ENCODE peak calls at places on chromosome 22, in nine cellular contexts. F, I, W, Z, S, C, G, V and P are unnamed samples.
A peak's percentile ranks its signal among the peaks of the same experiment; 100 is the strongest.

GRCh38 chr22:41989246-41989645 is 9.3 kb upstream of the WBP2NL start:
- DNase-seq in F (no peak), C (peak; percentile 25), S (no peak), G (no peak), V (no peak), Z (no peak), W (no peak), I (no peak), P (no peak)

GRCh38 chr22:43881091-43882061 is 10.4 kb downstream of the PNPLA5 start:
- DNase-seq in C (peak; percentile 66), I (no peak), V (peak; percentile 30), G (no peak), Z (no peak), W (no peak), F (no peak), S (no peak), P (no peak)

GRCh38 chr22:19779011-19779421 is 18.4 kb downstream of the TBX1 start:
- DNase-seq in C (peak; percentile 32), I (no peak), F (no peak), Z (no peak), W (no peak), V (no peak), S (no peak), G (no peak), P (no peak)

GRCh38 chr22:50136431-50137047 is 34.0 kb upstream of the PANX2 start:
- DNase-seq in Z (peak; percentile 63), V (no peak), W (no peak), C (no peak), F (no peak), S (no peak), G (no peak), I (no peak), P (no peak)

GRCh38 chr22:25437414-25438160 is 126.9 kb upstream of the GRK3 start:
- DNase-seq in V (no peak), F (no peak), Z (no peak), S (no peak), W (peak; percentile 72), I (no peak), C (no peak), G (no peak), P (no peak)

GRCh38 chr22:50114221-50114981 is 24.6 kb downstream of the MOV10L1 start:
- DNase-seq in I (no peak), W (peak; percentile 21), V (no peak), Z (peak; percentile 89), S (peak; percentile 42), F (no peak), C (no peak), G (no peak), P (no peak)

GRCh38 chr22:23675502-23676415 is 15.1 kb upstream of the RGL4 start:
- DNase-seq in W (no peak), I (no peak), S (peak; percentile 3), G (no peak), C (peak; percentile 89), V (peak; percentile 68), F (no peak), Z (no peak), P (peak; percentile 45)

GRCh38 chr22:20803696-20804324 is 29.9 kb downstream of the SERPIND1 start:
- DNase-seq in W (peak; percentile 67), V (peak; percentile 48), F (peak; percentile 33), I (peak; percentile 36), S (peak; percentile 35), G (peak; percentile 32), Z (peak; percentile 52), C (peak; percentile 76), P (no peak)

GRCh38 chr22:50544746-50545253 is 899 bp upstream of the KLHDC7B start:
- DNase-seq in V (no peak), F (no peak), S (no peak), G (no peak), W (no peak), C (peak; percentile 82), Z (no peak), I (no peak), P (no peak)

GRCh38 chr22:43390166-43390565 is 21.6 kb upstream of the MPPED1 start:
- DNase-seq in S (no peak), F (no peak), V (no peak), G (no peak), W (no peak), Z (no peak), I (no peak), C (no peak), P (no peak)

GRCh38 chr22:25232301-25232700 is 12.9 kb downstream of the CRYBB2 start:
- DNase-seq in F (no peak), V (no peak), S (no peak), W (no peak), G (no peak), I (no peak), Z (peak; percentile 21), C (no peak), P (no peak)

GRCh38 chr22:23509571-23510302 is 70.4 kb downstream of the IGLL1 start:
- DNase-seq in G (no peak), F (no peak), C (peak; percentile 25), Z (peak; percentile 87), S (no peak), V (no peak), I (no peak), W (no peak), P (no peak)

GRCh38 chr22:44441401-44442185 is 56.4 kb downstream of the RTL6 start:
- DNase-seq in W (no peak), V (no peak), Z (no peak), C (peak; percentile 63), S (no peak), G (no peak), F (no peak), I (no peak), P (no peak)

GRCh38 chr22:34946339-34946985 is 119.5 kb upstream of the ISX start:
- DNase-seq in W (no peak), S (no peak), Z (no peak), C (no peak), I (no peak), F (no peak), G (no peak), V (no peak), P (no peak)

GRCh38 chr22:42648368-42649260 is 578 bp downstream of the CYB5R3 start:
- DNase-seq in F (peak; percentile 78), C (peak; percentile 84), S (peak; percentile 37), V (peak; percentile 93), Z (peak; percentile 49), I (no peak), G (peak; percentile 23), W (no peak), P (peak; percentile 73)

GRCh38 chr22:33923660-33924246 is 3.5 kb upstream of the LARGE1 start:
- DNase-seq in C (no peak), S (peak; percentile 56), V (peak; percentile 79), W (peak; percentile 94), G (peak; percentile 65), Z (peak; percentile 86), F (peak; percentile 45), I (no peak), P (no peak)

GRCh38 chr22:33922268-33922667 is 2.0 kb upstream of the LARGE1 start:
- DNase-seq in G (peak; percentile 30), I (peak; percentile 6), V (peak; percentile 42), S (no peak), Z (peak; percentile 39), W (peak; percentile 90), F (no peak), C (peak; percentile 78), P (peak; percentile 15)

GRCh38 chr22:33921576-33922181 is 1.4 kb upstream of the LARGE1 start:
- DNase-seq in F (peak; percentile 71), S (no peak), Z (peak; percentile 67), V (peak; percentile 58), G (peak; percentile 64), W (peak; percentile 94), I (peak; percentile 10), C (peak; percentile 83), P (peak; percentile 59)

GRCh38 chr22:33920927-33921575 is 775 bp upstream of the LARGE1 start:
- DNase-seq in C (peak; percentile 97), V (peak; percentile 97), Z (peak; percentile 98), W (peak; percentile 99), S (peak; percentile 77), I (peak; percentile 76), G (peak; percentile 99), F (peak; percentile 99), P (peak; percentile 99)

DNA sequence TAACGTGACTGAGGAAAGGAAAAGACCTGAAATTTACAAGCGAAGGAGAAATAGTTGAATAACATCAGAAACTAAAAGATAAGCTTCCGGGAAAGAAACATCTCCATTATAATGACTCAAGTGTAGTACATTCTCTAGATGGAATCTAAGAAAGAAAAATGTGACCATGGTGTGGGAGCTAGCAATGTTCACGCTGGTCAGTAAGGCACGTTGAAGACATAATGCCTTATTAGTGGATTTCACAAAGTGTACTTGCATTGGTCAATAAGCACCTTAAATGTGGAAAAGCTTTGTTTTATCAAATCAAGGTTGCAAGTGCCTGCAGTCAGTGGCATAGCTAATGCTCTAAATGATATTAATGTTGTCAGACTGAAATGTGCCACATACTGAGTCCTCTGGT is 2.8 kb upstream of the LARGE1 start:
- DNase-seq in S (no peak), V (no peak), W (no peak), Z (no peak), G (no peak), I (no peak), F (no peak), C (no peak), P (no peak)
- H3K4me3 ChIP-seq in S (no peak overlapping the region), V (peak overlapping the region; percentile 75), W (peak overlapping the region; percentile 79), Z (peak overlapping the region; percentile 75), G (peak overlapping the region; percentile 80), I (peak overlapping the region; percentile 52), F (peak overlapping the region; percentile 67), C (peak overlapping the region; percentile 62), P (no peak overlapping the region)

GRCh38 chr22:37427128-37427710 is at the start of gene ELFN2:
- DNase-seq in W (peak; percentile 61), Z (peak; percentile 36), S (peak; percentile 23), G (no peak), C (no peak), F (no peak), V (no peak), I (no peak), P (peak; percentile 41)
- H3K4me3 ChIP-seq in W (peak within 1 kb of the TSS; percentile 65), Z (peak within 1 kb of the TSS; percentile 50), S (peak within 1 kb of the TSS; percentile 87), G (peak within 1 kb of the TSS; percentile 51), C (peak within 1 kb of the TSS; percentile 13), F (peak within 1 kb of the TSS; percentile 48), V (peak within 1 kb of the TSS; percentile 43), I (peak within 1 kb of the TSS; percentile 41), P (peak within 1 kb of the TSS; percentile 26)

DNA sequence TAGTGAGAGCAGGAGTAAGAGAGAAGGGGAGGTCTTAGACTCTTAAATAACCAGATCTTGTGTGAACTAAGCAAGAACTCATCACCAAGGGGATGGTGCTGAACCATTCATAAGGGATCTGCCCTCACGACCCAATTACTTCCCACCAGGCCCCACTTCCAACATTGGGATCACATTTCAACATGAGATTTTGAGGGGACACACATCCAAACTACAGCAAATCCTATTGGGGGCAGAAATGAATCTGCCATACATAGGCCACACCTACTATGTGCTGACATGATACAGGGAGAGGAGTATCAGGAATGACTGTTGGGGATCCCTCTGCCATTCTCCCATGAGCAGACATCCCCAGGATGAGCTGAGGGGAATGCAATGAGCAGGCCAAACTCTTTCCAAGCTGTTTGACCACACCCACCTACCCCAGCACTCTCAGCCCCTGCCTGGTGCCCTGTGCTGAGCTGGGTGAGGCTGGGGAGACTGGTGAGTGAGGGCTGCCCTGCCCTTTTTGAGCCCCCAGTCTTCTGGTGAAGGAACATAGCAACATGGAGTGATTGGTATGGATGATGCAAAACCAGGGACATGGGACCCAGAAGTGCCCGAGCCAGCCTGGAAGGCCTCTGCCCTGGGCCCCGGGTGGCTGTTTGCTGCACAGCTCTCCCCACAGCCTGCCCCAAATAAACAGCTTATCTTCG is 1.2 kb upstream of the GTSE1 start:
- DNase-seq in C (no peak), Z (no peak), V (peak; percentile 22), W (no peak), F (no peak), I (no peak), S (no peak), G (no peak), P (no peak)
- H3K4me3 ChIP-seq in C (peak overlapping the region; percentile 69), Z (no peak overlapping the region), V (peak overlapping the region; percentile 53), W (peak overlapping the region; percentile 84), F (peak overlapping the region; percentile 74), I (peak overlapping the region; percentile 61), S (peak overlapping the region; percentile 84), G (peak overlapping the region; percentile 65), P (no peak overlapping the region)

GRCh38 chr22:39556970-39557811 is 13.4 kb upstream of the CACNA1I start:
- DNase-seq in I (peak; percentile 42), G (peak; percentile 57), W (peak; percentile 75), F (no peak), V (no peak), Z (peak; percentile 22), C (no peak), S (no peak), P (no peak)
- H3K4me3 ChIP-seq in I (peak overlapping the region; percentile 22), G (peak overlapping the region; percentile 59), W (peak overlapping the region; percentile 53), F (peak overlapping the region; percentile 38), V (peak overlapping the region; percentile 27), Z (no peak overlapping the region), C (no peak overlapping the region), S (no peak overlapping the region), P (no peak overlapping the region)